ENCODE peak calls at places on chromosomes 2 and 18, in seven cellular contexts. R, S, X, F, P, N and L are unnamed samples.

GRCh38 chr2:185006481-185006880 is 408.2 kb downstream of the ZNF804A start:
- DNase-seq in N (no peak), P (no peak), R (no peak), F (no peak), X (no peak), S (no peak), L (no peak)

GRCh38 chr2:9780368-9781130 is 62.7 kb upstream of the TAF1B start:
- DNase-seq in S (no peak), P (peak), R (no peak), X (no peak), F (no peak), N (no peak), L (no peak)

GRCh38 chr2:189960346-189960745 is 102.2 kb downstream of the MSTN start:
- DNase-seq in N (no peak), X (no peak), S (no peak), R (no peak), P (no peak), F (no peak), L (no peak)

GRCh38 chr2:63488118-63488713 is 100.1 kb downstream of the WDPCP start:
- DNase-seq in F (no peak), N (no peak), R (peak), S (no peak), X (no peak), P (peak), L (no peak)

GRCh38 chr2:949384-949893 is 1.2 kb upstream of the SNTG2 start:
- DNase-seq in F (no peak), X (no peak), N (no peak), S (peak), R (no peak), P (no peak), L (no peak)

GRCh38 chr18:45521151-45521550 is 94.1 kb upstream of the SLC14A2 start:
- DNase-seq in S (no peak), R (peak), F (no peak), P (no peak), N (no peak), X (no peak), L (no peak)

GRCh38 chr2:183946193-183946592 is 652.1 kb upstream of the ZNF804A start:
- DNase-seq in F (no peak), N (no peak), X (no peak), P (no peak), R (no peak), S (no peak), L (no peak)

GRCh38 chr2:208222351-208222750 is 32.5 kb downstream of the IDH1 start:
- DNase-seq in R (no peak), P (peak), S (no peak), F (no peak), X (no peak), N (no peak), L (no peak)

GRCh38 chr2:240469747-240470146 is 34.3 kb downstream of the GPC1 start:
- DNase-seq in P (no peak), X (no peak), R (no peak), S (no peak), F (no peak), N (no peak), L (no peak)

GRCh38 chr2:8569332-8569930 is 112.4 kb upstream of the ID2 start:
- DNase-seq in P (no peak), X (no peak), R (no peak), S (no peak), F (peak), N (no peak), L (no peak)

GRCh38 chr2:100302585-100302892 is 19.8 kb downstream of the LONRF2 start:
- DNase-seq in R (no peak), S (no peak), N (no peak), P (no peak), X (no peak), F (no peak), L (no peak)

GRCh38 chr2:39851691-39852110 is 72.6 kb upstream of the THUMPD2 start:
- DNase-seq in R (peak), P (peak), X (no peak), N (no peak), F (no peak), S (no peak), L (no peak)

GRCh38 chr2:180790891-180791290 is 189.5 kb upstream of the UBE2E3 start:
- DNase-seq in P (no peak), X (no peak), N (no peak), S (no peak), R (no peak), F (no peak), L (no peak)

GRCh38 chr18:49944681-49945080 is 131.3 kb upstream of the ACAA2 start:
- DNase-seq in N (no peak), X (no peak), R (no peak), S (no peak), F (no peak), P (no peak), L (no peak)

GRCh38 chr2:179265082-179265575 is 497 bp upstream of the SESTD1 start:
- DNase-seq in F (no peak), N (no peak), X (no peak), R (peak), S (no peak), P (peak), L (no peak)

GRCh38 chr18:11909597-11910026 is 1.5 kb upstream of the MPPE1 start:
- DNase-seq in R (peak), F (no peak), S (peak), P (peak), N (no peak), X (no peak), L (no peak)

GRCh38 chr2:122079844-122080243 is 324.4 kb downstream of the TSN start:
- DNase-seq in S (no peak), X (no peak), F (no peak), P (no peak), N (no peak), R (no peak), L (no peak)

GRCh38 chr2:222264791-222265320 is 33.9 kb downstream of the PAX3 start:
- DNase-seq in N (no peak), X (no peak), R (peak), S (no peak), F (no peak), P (no peak), L (no peak)

GRCh38 chr2:109300582-109300981 is 171.6 kb downstream of the SH3RF3 start:
- DNase-seq in R (no peak), F (no peak), P (no peak), S (no peak), X (no peak), N (no peak), L (no peak)

GRCh38 chr2:168216351-168217005 is 30.9 kb downstream of the STK39 start:
- DNase-seq in P (peak), S (no peak), X (no peak), F (no peak), R (peak), N (no peak), L (no peak)

GRCh38 chr18:42773870-42774269 is 341.6 kb downstream of the RIT2 start:
- DNase-seq in F (no peak), S (no peak), N (no peak), P (no peak), R (no peak), X (no peak), L (no peak)

GRCh38 chr18:33010149-33010548 is 237.3 kb upstream of the KLHL14 start:
- DNase-seq in F (no peak), X (no peak), N (no peak), S (no peak), P (no peak), R (no peak), L (no peak)

GRCh38 chr18:76824136-76824676 is 1.8 kb downstream of the ZNF236 start:
- DNase-seq in F (no peak), X (no peak), R (no peak), P (no peak), N (no peak), S (no peak), L (no peak)

GRCh38 chr2:8412082-8412481 is 269.8 kb upstream of the ID2 start:
- DNase-seq in F (no peak), X (no peak), R (no peak), N (no peak), S (no peak), P (no peak), L (no peak)

GRCh38 chr2:217817466-217818292 is 185.1 kb downstream of the TNS1 start:
- DNase-seq in X (no peak), N (no peak), P (no peak), S (no peak), F (no peak), R (no peak), L (no peak)

GRCh38 chr18:1505856-1506255 is 601.2 kb downstream of the ADCYAP1 start:
- DNase-seq in R (no peak), P (no peak), X (no peak), S (no peak), F (no peak), N (no peak), L (no peak)

GRCh38 chr18:61541673-61542072 is 208.4 kb downstream of the CDH20 start:
- DNase-seq in R (no peak), S (no peak), P (peak), F (no peak), X (no peak), N (no peak), L (no peak)

GRCh38 chr2:20594957-20595356 is 55.9 kb downstream of the HS1BP3 start:
- DNase-seq in P (no peak), S (no peak), F (peak), N (peak), R (no peak), X (peak), L (no peak)

GRCh38 chr2:221535824-221536223 is 36.3 kb downstream of the EPHA4 start:
- DNase-seq in X (no peak), N (no peak), P (no peak), F (no peak), S (no peak), R (no peak), L (no peak)

GRCh38 chr2:234953116-234954031 is 1.6 kb downstream of the SH3BP4 start:
- DNase-seq in X (no peak), N (no peak), P (no peak), S (no peak), R (no peak), F (no peak), L (no peak)

GRCh38 chr2:190477563-190478454 is 56.7 kb downstream of the NEMP2 start:
- DNase-seq in R (no peak), F (no peak), S (no peak), X (no peak), P (no peak), N (no peak), L (no peak)

GRCh38 chr2:201580486-201580885 is 62.8 kb downstream of the TMEM237 start:
- DNase-seq in F (no peak), P (no peak), R (peak), X (no peak), N (no peak), S (no peak), L (no peak)

GRCh38 chr2:225104321-225104720 is 62.1 kb upstream of the DOCK10 start:
- DNase-seq in F (no peak), N (no peak), P (no peak), R (no peak), X (no peak), S (no peak), L (no peak)

GRCh38 chr2:218002103-218002502 is 692 bp downstream of the TNS1 start:
- DNase-seq in N (no peak), R (no peak), X (no peak), S (no peak), P (no peak), F (no peak), L (no peak)

DNA sequence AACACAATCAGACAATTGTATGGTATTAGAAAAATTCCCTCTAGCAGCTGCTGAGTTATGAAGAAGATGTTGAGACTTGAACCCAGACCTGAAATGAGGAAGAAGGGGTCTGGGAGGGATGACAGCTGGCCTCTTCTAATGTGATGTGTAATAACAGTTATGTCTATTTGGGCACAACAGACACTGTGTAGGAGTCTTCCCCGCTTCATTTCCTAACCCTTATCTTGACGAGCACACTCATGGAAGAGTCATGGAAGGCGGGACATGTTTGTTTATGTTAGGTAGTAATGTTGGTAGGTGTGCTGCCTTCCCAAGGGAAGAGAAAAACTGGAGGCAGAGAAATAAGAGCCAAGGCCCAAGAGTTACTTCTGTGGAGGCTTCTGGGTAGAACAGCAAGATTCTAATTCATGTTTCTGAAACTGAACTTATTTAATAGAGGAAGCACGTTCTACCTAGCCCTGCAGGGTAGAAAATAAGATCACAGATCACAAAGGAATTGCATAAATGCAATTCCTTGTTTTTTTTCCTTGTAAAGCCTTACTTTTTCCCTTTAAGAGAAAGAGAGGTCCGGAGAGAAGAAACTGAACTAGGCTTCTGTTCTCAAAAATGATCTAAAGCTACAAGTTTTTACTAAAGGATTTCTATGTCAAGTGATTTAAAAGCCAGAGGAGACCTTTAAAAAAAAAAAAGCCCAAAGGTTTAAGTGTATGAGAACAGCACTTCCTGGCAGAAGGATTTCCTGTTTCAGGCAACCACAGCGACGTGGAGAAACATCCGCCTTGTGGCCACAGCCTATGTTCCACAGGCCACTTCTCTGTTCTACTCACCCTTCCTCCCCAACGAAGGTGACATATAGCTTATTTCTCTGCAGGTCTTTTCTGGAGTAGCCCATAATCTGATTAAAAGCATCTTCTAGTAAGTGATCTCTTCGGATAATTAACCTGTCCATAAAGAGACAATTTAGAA is 68.5 kb upstream of the STK17B start:
- DNase-seq in R (peak), P (peak), S (peak), F (no peak), X (peak), N (peak), L (no peak)
- TF ChIP-seq CTCF in R (peak), P (peak), S (no peak), F (no peak), X (no peak), N (no peak), L (no peak)

GRCh38 chr2:94997981-94998920 is 27.3 kb upstream of the MAL start:
- DNase-seq in R (no peak), S (no peak), X (no peak), N (no peak), P (no peak), F (no peak), L (no peak)
- TF ChIP-seq CTCF in R (no peak), S (no peak), X (no peak), N (no peak), P (no peak), F (no peak), L (no peak)

GRCh38 chr18:31609886-31610646 is 18.4 kb downstream of the TTR start:
- DNase-seq in P (no peak), X (no peak), S (no peak), F (no peak), R (no peak), N (no peak), L (no peak)

GRCh38 chr18:31614044-31614443 is 22.4 kb downstream of the TTR start:
- DNase-seq in P (no peak), F (no peak), X (no peak), S (no peak), N (no peak), R (no peak), L (no peak)

GRCh38 chr18:31611511-31611910 is 19.8 kb downstream of the TTR start:
- DNase-seq in S (no peak), N (no peak), F (no peak), R (no peak), P (no peak), X (no peak), L (no peak)

GRCh38 chr18:31612124-31612523 is 20.4 kb downstream of the TTR start:
- DNase-seq in N (no peak), R (no peak), S (no peak), X (no peak), F (no peak), P (no peak), L (no peak)

GRCh38 chr18:31610841-31611240 is 19.2 kb downstream of the TTR start:
- DNase-seq in X (no peak), R (no peak), S (no peak), N (no peak), P (no peak), F (no peak), L (no peak)
- TF ChIP-seq CTCF in X (no peak), R (no peak), S (no peak), N (no peak), P (peak), F (no peak), L (no peak)

GRCh38 chr2:175187378-175187777 is 5.9 kb upstream of the ATP5MC3 start:
- DNase-seq in F (no peak), X (no peak), N (no peak), R (peak), P (peak), S (no peak), L (no peak)
- TF ChIP-seq CTCF in F (no peak), X (no peak), N (no peak), R (peak), P (peak), S (no peak), L (no peak)

GRCh38 chr2:151193576-151193975 is 68.1 kb downstream of the RBM43 start:
- DNase-seq in S (no peak), F (no peak), R (no peak), N (no peak), P (no peak), X (no peak), L (no peak)
- TF ChIP-seq CTCF in S (no peak), F (no peak), R (peak), N (no peak), P (no peak), X (no peak), L (no peak)

GRCh38 chr2:232632904-232633412 is 446 bp upstream of the EFHD1 start:
- DNase-seq in X (no peak), P (no peak), F (peak), N (peak), R (no peak), S (peak), L (no peak)
- TF ChIP-seq CTCF in X (no peak), P (no peak), F (no peak), N (peak), R (no peak), S (no peak), L (no peak)

DNA sequence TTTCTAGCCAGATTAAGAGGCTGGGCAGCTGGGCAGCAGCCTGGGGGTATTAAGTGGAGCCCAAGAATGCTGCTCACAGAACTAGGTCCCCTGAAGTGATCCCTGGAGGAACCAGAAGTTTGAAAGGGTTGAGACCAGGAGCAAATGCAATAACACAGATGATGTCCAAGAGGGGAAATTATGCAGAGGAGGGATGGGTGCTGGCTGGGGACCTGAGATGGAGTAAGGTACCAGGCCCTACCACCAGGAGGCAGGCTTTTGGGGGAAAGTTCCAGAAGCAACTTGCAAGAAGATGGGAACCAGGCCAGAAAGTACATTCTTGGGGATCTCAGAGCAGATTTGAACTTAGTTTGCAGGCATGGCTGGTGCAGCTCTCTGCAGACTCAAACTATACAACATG is 175.1 kb downstream of the NCK2 start:
- DNase-seq in F (peak), S (no peak), N (no peak), R (peak), X (no peak), P (peak), L (no peak)
- TF ChIP-seq CTCF in F (no peak), S (no peak), N (no peak), R (peak), X (no peak), P (peak), L (no peak)

GRCh38 chr2:25091265-25091664 is 49.4 kb downstream of the EFR3B start:
- DNase-seq in R (no peak), N (no peak), S (no peak), X (no peak), F (no peak), P (no peak), L (no peak)

GRCh38 chr2:25090801-25091200 is 48.9 kb downstream of the EFR3B start:
- DNase-seq in R (no peak), F (no peak), P (no peak), N (no peak), S (no peak), X (no peak), L (no peak)

GRCh38 chr2:25086070-25086560 is 44.2 kb downstream of the EFR3B start:
- DNase-seq in N (no peak), F (no peak), S (no peak), P (no peak), X (no peak), R (no peak), L (no peak)

GRCh38 chr2:25089605-25090424 is 47.9 kb downstream of the EFR3B start:
- DNase-seq in F (no peak), P (no peak), R (no peak), N (no peak), X (no peak), S (no peak), L (no peak)

DNA sequence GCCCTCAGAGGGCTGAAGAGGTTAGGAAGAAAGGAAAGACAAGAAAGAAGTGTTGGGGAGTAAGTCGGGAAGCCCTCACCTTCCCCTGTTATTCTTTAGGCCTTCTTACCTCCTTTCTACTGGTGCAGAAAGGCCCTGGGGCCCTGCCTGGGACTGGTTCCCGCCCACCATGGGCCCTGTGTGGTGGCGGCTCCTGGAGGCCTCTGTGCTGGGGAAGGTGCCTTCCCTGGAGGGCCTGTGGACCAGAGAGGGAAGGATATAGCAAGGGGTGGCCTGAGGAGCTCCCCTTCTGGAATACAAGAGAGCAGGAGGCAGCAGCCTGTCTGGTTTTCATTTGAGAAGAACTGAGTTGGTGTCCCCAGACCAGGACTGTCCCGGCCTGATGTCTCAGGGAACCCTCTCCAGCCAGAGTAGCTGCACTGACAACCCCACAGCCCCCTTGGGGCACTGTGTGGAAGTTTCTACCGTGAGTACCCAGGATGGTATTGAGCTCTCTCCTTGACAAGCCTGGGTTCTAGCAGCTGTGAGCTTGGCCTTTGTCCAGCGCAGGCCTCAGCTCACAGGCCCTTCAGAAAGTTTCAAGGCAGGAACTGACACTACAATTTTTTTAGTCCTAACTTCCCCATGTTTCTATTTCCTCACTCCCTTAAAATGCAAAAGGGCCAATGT is 47.1 kb downstream of the EFR3B start:
- DNase-seq in X (no peak), R (no peak), S (no peak), F (no peak), N (no peak), P (no peak), L (no peak)
- TF ChIP-seq CTCF in X (no peak), R (no peak), S (no peak), F (no peak), N (no peak), P (no peak), L (no peak)